ENCODE peak calls at places on chromosomes 5 and 9, in eight cellular contexts. E, U, D, K, X, A, G and N are unnamed samples.

GRCh38 chr9:123399803-123400378 is 43.9 kb downstream of the CRB2 start:
- DNase-seq in E (no peak), U (peak; percentile 18), D (no peak), K (peak; percentile 65), X (no peak), A (peak; percentile 72), G (no peak), N (no peak)

GRCh38 chr5:53749611-53750010 is 189.2 kb downstream of the NDUFS4 start:
- DNase-seq in E (no peak), U (no peak), D (no peak), K (no peak), X (no peak), A (no peak), G (no peak), N (no peak)

GRCh38 chr9:96214639-96215038 is 87.3 kb downstream of the HSD17B3 start:
- DNase-seq in E (no peak), U (no peak), D (no peak), K (no peak), X (no peak), A (no peak), G (no peak), N (no peak)

GRCh38 chr9:131045300-131046092 is 36.5 kb downstream of the LAMC3 start:
- DNase-seq in E (no peak), U (no peak), D (no peak), K (peak; percentile 27), X (no peak), A (peak; percentile 62), G (no peak), N (no peak)

GRCh38 chr5:180803181-180804128 is 849 bp upstream of the MGAT1 start:
- DNase-seq in E (peak; percentile 71), U (peak; percentile 85), D (no peak), K (no peak), X (peak; percentile 81), A (peak; percentile 95), G (peak; percentile 72), N (peak; percentile 76)

GRCh38 chr9:132615822-132616221 is 33.4 kb downstream of the BARHL1 start:
- DNase-seq in E (no peak), U (no peak), D (no peak), K (no peak), X (no peak), A (no peak), G (no peak), N (no peak)

GRCh38 chr5:78718185-78718584 is 69.6 kb upstream of the LHFPL2 start:
- DNase-seq in E (no peak), U (no peak), D (no peak), K (no peak), X (no peak), A (no peak), G (no peak), N (no peak)

GRCh38 chr5:62326702-62327101 is 20.7 kb downstream of the KIF2A start:
- DNase-seq in E (no peak), U (no peak), D (no peak), K (no peak), X (no peak), A (no peak), G (no peak), N (no peak)

GRCh38 chr9:93625000-93625399 is 48.6 kb downstream of the PHF2 start:
- DNase-seq in E (no peak), U (no peak), D (no peak), K (no peak), X (no peak), A (no peak), G (no peak), N (no peak)

GRCh38 chr5:1105350-1106265 is 6.3 kb downstream of the SLC12A7 start:
- DNase-seq in E (no peak), U (peak; percentile 88), D (no peak), K (peak; percentile 71), X (no peak), A (no peak), G (no peak), N (no peak)

GRCh38 chr9:3526166-3526902 is 533 bp upstream of the RFX3 start:
- DNase-seq in E (peak; percentile 89), U (peak; percentile 90), D (peak; percentile 59), K (peak; percentile 56), X (peak; percentile 92), A (peak; percentile 94), G (peak; percentile 88), N (peak; percentile 58)
- H3K4me1 ChIP-seq in E (peaks cover 32% of the 10 kb centered on the region), U (peaks cover 13% of the 10 kb centered on the region), D (peaks cover 16% of the 10 kb centered on the region), K (peaks cover 20% of the 10 kb centered on the region), X (peaks cover 22% of the 10 kb centered on the region), A (peaks cover 39% of the 10 kb centered on the region), G (no peaks in the 10 kb centered on the region), N (peaks cover 19% of the 10 kb centered on the region)

DNA sequence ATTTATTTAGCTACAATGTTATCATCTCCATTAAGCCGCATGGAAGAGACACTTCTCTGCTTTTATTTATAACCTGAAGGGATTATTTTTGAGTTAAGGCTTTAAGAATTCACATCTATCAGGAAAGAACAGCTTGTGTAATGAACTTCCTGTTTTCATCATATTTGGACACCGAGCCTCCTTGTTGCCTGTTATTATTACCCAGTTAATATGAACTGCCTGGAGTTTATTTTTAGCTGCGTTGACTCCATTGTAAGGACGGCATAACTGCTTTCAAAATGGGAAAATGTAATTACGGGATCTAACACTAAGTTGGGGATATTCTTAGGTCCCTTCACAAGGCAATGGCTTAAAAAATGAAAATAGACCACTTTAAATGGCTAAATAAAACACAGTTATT is 89.0 kb upstream of the NR4A3 start:
- DNase-seq in E (no peak), U (no peak), D (no peak), K (no peak), X (no peak), A (no peak), G (no peak), N (no peak)
- H3K27ac ChIP-seq in E (peak overlapping the region; percentile 38), U (no peak overlapping the region), D (no peak overlapping the region), K (no peak overlapping the region), X (peak overlapping the region; percentile 16), A (no peak overlapping the region), G (peak overlapping the region; percentile 50), N (no peak overlapping the region)

GRCh38 chr5:60590172-60590571 is 109.8 kb downstream of the DEPDC1B start:
- DNase-seq in E (no peak), U (no peak), D (no peak), K (no peak), X (no peak), A (no peak), G (no peak), N (no peak)

GRCh38 chr5:60583598-60583997 is 116.4 kb downstream of the DEPDC1B start:
- DNase-seq in E (no peak), U (no peak), D (no peak), K (no peak), X (no peak), A (no peak), G (no peak), N (no peak)

GRCh38 chr5:60585618-60586017 is 114.3 kb downstream of the DEPDC1B start:
- DNase-seq in E (no peak), U (no peak), D (no peak), K (no peak), X (no peak), A (no peak), G (no peak), N (no peak)

GRCh38 chr5:60584304-60584703 is 115.7 kb downstream of the DEPDC1B start:
- DNase-seq in E (no peak), U (no peak), D (no peak), K (no peak), X (no peak), A (no peak), G (no peak), N (no peak)

DNA sequence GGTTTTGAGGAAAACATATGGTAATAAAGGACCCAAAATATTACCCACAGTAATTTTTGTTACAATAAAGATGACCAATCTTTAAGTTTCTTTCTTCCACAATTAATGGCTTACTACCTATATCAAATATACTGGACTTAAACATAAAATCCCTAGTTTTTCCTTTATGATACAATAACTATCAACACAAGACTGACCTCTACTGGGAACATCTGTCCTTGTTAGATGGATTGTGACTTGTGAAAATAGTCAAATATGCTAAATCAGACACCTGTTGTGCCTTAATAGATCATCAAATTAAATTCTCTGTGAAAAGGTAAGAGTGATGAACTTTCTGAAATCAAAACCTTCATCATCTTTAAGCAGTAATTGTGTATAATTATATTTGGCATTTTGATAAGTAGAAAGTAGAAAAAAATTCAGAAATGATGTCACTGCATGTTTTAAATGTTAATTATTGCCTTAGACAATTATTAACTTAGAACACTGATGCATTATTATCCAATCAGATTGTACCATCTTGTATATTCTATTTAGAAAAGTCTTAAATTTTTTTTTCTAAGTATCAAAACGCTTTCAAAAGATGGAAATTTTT is 113.6 kb downstream of the DEPDC1B start:
- DNase-seq in E (no peak), U (no peak), D (no peak), K (no peak), X (no peak), A (no peak), G (no peak), N (no peak)
- TF ChIP-seq CTCF in E (peak; percentile 53), U (no peak), D (peak; percentile 49), K (peak; percentile 75), X (peak; percentile 37), A (no peak), G (no peak), N (peak; percentile 29)

GRCh38 chr5:150515446-150515845 is 7.5 kb downstream of the NDST1 start:
- DNase-seq in E (no peak), U (no peak), D (no peak), K (no peak), X (no peak), A (no peak), G (peak; percentile 84), N (no peak)

GRCh38 chr5:150511641-150512367 is 3.9 kb downstream of the NDST1 start:
- DNase-seq in E (no peak), U (peak; percentile 93), D (peak; percentile 43), K (peak; percentile 58), X (no peak), A (no peak), G (no peak), N (no peak)

GRCh38 chr5:150514708-150515211 is 6.8 kb downstream of the NDST1 start:
- DNase-seq in E (no peak), U (no peak), D (peak; percentile 68), K (peak; percentile 57), X (no peak), A (no peak), G (no peak), N (no peak)

GRCh38 chr5:150512368-150512747 is 4.4 kb downstream of the NDST1 start:
- DNase-seq in E (no peak), U (peak; percentile 52), D (no peak), K (no peak), X (no peak), A (no peak), G (peak; percentile 77), N (no peak)

DNA sequence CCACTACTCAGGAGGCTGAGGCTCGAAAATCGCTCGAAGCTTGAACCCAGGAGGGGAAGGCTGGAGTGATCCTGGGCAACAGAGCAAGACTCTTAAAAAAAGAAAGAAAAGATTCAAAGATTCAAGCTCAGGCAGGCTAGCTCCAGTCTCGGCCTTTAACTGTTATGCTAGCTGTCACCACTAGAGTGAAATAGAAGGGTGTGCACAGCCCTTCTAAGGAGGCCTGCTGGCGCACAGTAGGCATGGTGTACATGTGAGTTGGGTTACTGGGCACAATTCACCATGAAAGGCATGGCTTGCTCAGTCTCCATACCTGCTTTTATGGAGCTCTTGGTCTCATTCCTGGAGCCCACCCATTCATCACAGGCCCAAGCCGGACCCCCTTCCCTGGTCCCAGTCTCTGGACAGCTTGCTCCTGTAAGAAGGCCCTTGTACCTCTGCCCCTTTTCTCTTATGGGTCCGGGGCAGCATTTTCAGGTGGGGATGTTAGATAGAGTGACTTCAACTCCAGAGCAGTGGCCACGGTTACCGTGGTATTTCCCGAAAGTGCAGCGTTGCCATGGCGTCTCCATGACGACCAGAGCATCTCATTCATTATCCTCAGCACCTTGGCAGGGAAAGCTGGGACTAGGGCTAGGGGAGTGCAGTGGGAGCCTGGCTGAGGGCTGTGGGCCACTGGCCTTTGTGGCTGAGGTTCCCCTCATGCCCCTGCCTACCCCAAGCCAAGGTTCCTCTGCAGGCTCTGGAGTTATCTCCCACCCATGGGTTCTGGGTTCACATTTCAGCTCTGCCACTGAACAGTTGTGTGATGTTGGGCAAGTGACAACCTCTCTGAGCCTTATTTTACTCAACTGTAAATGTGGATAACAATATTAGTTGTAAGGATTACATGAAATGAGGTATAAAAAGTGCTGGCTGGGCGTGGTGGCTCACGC is 5.7 kb downstream of the NDST1 start:
- DNase-seq in E (no peak), U (no peak), D (no peak), K (no peak), X (no peak), A (no peak), G (no peak), N (no peak)
- H3K4me1 ChIP-seq in E (peaks cover 92% of the 10 kb centered on the region), U (peaks cover 81% of the 10 kb centered on the region), D (peaks cover 67% of the 10 kb centered on the region), K (peaks cover 96% of the 10 kb centered on the region), X (peaks cover 98% of the 10 kb centered on the region), A (peaks cover 97% of the 10 kb centered on the region), G (no peaks in the 10 kb centered on the region), N (peaks cover 96% of the 10 kb centered on the region)